ENCODE peak calls at places on chromosomes 3 and 15, in five cellular contexts. L is GM12878, N is GM12891, Y is HepG2, A is H1. F is an unnamed sample.

GRCh38 chr3:120425196-120425595 is 25.6 kb downstream of the FSTL1 start:
- DNase-seq in L (no peak), N (no peak), Y (no peak), A (no peak), F (no peak)

GRCh38 chr15:69939513-69940440 is 157.9 kb downstream of the TLE3 start:
- DNase-seq in L (no peak), N (no peak), Y (no peak), A (peak), F (no peak)

GRCh38 chr15:55224892-55225291 is 28.2 kb upstream of the RSL24D1 start:
- DNase-seq in L (peak), N (no peak), Y (no peak), A (no peak), F (no peak)

GRCh38 chr15:41806291-41807181 is 21.4 kb upstream of the JMJD7 start:
- DNase-seq in L (no peak), N (no peak), Y (peak), A (peak), F (no peak)

GRCh38 chr3:72068621-72069020 is 283.7 kb upstream of the PROK2 start:
- DNase-seq in L (no peak), N (no peak), Y (no peak), A (no peak), F (no peak)

GRCh38 chr3:115857518-115858136 is 234.3 kb downstream of the GAP43 start:
- DNase-seq in L (no peak), N (no peak), Y (no peak), A (no peak), F (no peak)

GRCh38 chr3:55974421-55974820 is 487.3 kb upstream of the WNT5A start:
- DNase-seq in L (no peak), N (no peak), Y (no peak), A (no peak), F (no peak)

GRCh38 chr3:67898916-67899315 is 244.5 kb upstream of the SUCLG2 start:
- DNase-seq in L (no peak), N (no peak), Y (no peak), A (no peak), F (no peak)

GRCh38 chr15:52496776-52497470 is 31.8 kb downstream of the MYO5A start:
- DNase-seq in L (no peak), N (no peak), Y (no peak), A (no peak), F (no peak)

GRCh38 chr15:85879334-85880163 is 84.8 kb upstream of the KLHL25 start:
- DNase-seq in L (no peak), N (no peak), Y (no peak), A (no peak), F (no peak)

GRCh38 chr3:148079370-148079769 is 618.3 kb upstream of the AGTR1 start:
- DNase-seq in L (no peak), N (no peak), Y (no peak), A (no peak), F (no peak)

GRCh38 chr3:108830991-108831390 is 8.4 kb downstream of the TRAT1 start:
- DNase-seq in L (no peak), N (no peak), Y (no peak), A (no peak), F (no peak)

GRCh38 chr3:129867506-129868124 is 25.9 kb downstream of the TMCC1 start:
- DNase-seq in L (no peak), N (no peak), Y (no peak), A (no peak), F (no peak)

GRCh38 chr3:134611516-134611915 is 39.3 kb downstream of the KY start:
- DNase-seq in L (no peak), N (no peak), Y (no peak), A (peak), F (no peak)

GRCh38 chr3:13718000-13718399 is 161.9 kb downstream of the WNT7A start:
- DNase-seq in L (no peak), N (no peak), Y (no peak), A (peak), F (no peak)

GRCh38 chr15:83092309-83092976 is 15.0 kb upstream of the TM6SF1 start:
- DNase-seq in L (no peak), N (no peak), Y (no peak), A (no peak), F (no peak)

GRCh38 chr15:32718082-32718821 is 448 bp downstream of the GREM1 start:
- DNase-seq in L (no peak), N (no peak), Y (no peak), A (no peak), F (no peak)

GRCh38 chr15:59791646-59792208 is 102.6 kb upstream of the BNIP2 start:
- DNase-seq in L (no peak), N (no peak), Y (no peak), A (no peak), F (no peak)

GRCh38 chr15:70473623-70474366 is 289.6 kb downstream of the UACA start:
- DNase-seq in L (no peak), N (no peak), Y (no peak), A (no peak), F (no peak)

GRCh38 chr3:100030346-100030745 is 84.0 kb downstream of the FILIP1L start:
- DNase-seq in L (no peak), N (no peak), Y (no peak), A (no peak), F (no peak)

GRCh38 chr15:38503497-38503896 is 49.6 kb downstream of the FAM98B start:
- DNase-seq in L (no peak), N (no peak), Y (no peak), A (no peak), F (no peak)

GRCh38 chr15:81411056-81411455 is 37.0 kb upstream of the TMC3 start:
- DNase-seq in L (no peak), N (no peak), Y (no peak), A (no peak), F (no peak)

GRCh38 chr15:74432968-74433591 is 678 bp downstream of the SEMA7A start:
- DNase-seq in L (no peak), N (no peak), Y (no peak), A (no peak), F (no peak)

GRCh38 chr3:440826-441225 is 244.3 kb downstream of the CHL1 start:
- DNase-seq in L (no peak), N (no peak), Y (no peak), A (no peak), F (no peak)

GRCh38 chr15:73024161-73024560 is 28.1 kb upstream of the NEO1 start:
- DNase-seq in L (no peak), N (no peak), Y (no peak), A (no peak), F (no peak)

GRCh38 chr3:122794779-122795673 is at the start of gene SLC49A4:
- DNase-seq in L (peak), N (peak), Y (peak), A (peak), F (peak)

GRCh38 chr3:184558726-184559125 is 2.9 kb upstream of the EPHB3 start:
- DNase-seq in L (no peak), N (no peak), Y (no peak), A (no peak), F (no peak)

GRCh38 chr3:59115355-59116136 is 65.7 kb upstream of the CFAP20DC start:
- DNase-seq in L (no peak), N (no peak), Y (no peak), A (no peak), F (no peak)

GRCh38 chr3:29903600-29903999 is 622.7 kb downstream of the RBMS3 start:
- DNase-seq in L (no peak), N (no peak), Y (no peak), A (no peak), F (no peak)

GRCh38 chr15:43775411-43775965 is 1.3 kb downstream of the ELL3 start:
- DNase-seq in L (no peak), N (no peak), Y (peak), A (peak), F (no peak)

GRCh38 chr3:73031573-73032103 is 29.8 kb upstream of the EBLN2 start:
- DNase-seq in L (no peak), N (no peak), Y (no peak), A (no peak), F (no peak)

GRCh38 chr15:45456212-45457106 is 66.1 kb downstream of the SLC30A4 start:
- DNase-seq in L (peak), N (no peak), Y (peak), A (no peak), F (no peak)
- TF ChIP-seq POLR2AphosphoS5 in L (no peak), N (no peak), Y (no peak), A (no peak), F (no peak)

DNA sequence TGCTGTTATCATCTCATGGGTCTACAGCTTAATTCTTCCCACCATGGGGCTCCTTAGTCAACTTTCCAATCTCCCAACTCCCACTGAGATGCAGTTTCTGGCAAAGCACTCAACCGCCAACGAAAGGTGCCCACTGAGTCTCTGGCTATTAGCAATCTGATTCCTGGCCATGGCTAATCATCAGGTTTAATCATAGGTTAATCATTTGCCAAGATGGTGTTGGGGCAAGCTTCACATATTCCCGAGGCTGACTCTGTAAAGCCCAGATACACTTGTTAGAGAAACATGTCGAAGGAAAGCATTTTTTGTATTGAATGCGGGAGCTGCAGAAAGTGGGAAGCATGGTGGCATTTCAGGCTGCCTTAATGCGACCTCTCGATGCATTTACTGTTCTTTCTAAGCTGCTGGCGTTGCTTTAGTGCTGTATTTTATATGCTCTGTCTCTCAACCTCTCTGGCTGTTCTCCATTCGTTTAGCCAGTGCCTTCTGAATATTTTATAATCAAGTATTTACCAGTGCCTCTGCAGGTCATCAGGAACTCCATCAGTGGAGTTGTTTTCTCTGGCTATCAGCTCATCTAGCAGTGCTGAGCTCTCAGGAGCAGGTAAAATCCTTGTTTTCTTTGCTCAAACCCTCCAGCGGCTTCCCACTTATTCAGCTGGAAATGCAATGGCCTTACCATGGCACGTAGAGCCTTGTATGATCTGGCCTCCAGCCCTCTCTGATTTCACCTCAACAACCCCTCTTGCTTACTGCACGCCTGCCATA is 67.0 kb downstream of the EDEM1 start:
- DNase-seq in L (no peak), N (no peak), Y (no peak), A (no peak), F (no peak)
- TF ChIP-seq TAF1 in L (no peak), N (no peak), Y (no peak), A (no peak), F (no peak)

DNA sequence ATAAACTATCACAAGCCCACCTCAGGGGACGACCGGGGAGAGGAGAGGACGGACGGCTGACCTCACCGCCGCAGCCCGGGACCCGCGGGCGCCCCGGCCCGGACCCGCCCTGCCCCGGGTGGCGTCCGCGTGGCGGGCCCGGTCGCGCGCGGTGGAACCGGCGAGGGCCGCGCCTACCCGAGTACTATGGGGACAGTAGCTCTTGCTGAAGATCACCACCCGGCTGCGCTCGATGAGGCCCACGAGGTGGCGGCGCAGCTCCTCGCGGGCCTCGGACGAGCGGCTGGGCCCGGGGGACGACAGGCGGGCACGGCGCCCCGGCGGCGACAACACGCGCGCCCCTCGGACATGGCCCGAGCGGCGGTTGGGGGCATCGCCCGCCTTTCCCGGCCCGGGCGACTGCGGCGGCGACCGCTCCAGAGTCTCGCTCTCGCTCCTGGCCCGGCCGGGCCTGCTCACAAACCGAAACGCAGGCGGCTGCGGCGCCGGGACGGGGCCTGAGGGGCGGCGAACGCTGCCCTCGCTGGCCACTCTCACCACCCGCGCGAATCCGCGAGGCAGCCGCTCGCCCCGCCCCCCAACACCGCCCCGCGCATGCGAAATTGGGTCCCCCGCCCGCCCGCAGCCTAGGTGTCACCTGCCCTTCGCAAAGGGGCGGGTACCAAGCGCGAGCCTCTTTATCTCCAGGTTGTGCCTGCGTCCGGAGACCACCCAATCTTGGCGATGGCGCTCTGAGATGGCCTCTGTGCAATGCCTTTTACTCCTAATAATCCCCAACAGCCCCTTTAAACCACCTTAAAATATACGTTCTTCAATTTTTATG is at the start of gene TXNRD3:
- DNase-seq in L (no peak), N (peak), Y (peak), A (peak), F (peak)
- TF ChIP-seq POLR2A in L (peak), N (no peak), Y (peak), A (no peak), F (no peak)

GRCh38 chr3:23735062-23735461 is 70.7 kb upstream of the UBE2E1 start:
- DNase-seq in L (no peak), N (no peak), Y (no peak), A (no peak), F (no peak)

GRCh38 chr3:23738946-23739345 is 66.8 kb upstream of the UBE2E1 start:
- DNase-seq in L (no peak), N (no peak), Y (no peak), A (no peak), F (no peak)

GRCh38 chr3:23734481-23734880 is 71.3 kb upstream of the UBE2E1 start:
- DNase-seq in L (no peak), N (no peak), Y (no peak), A (no peak), F (no peak)

GRCh38 chr3:23739536-23739935 is 66.2 kb upstream of the UBE2E1 start:
- DNase-seq in L (no peak), N (no peak), Y (no peak), A (no peak), F (no peak)

DNA sequence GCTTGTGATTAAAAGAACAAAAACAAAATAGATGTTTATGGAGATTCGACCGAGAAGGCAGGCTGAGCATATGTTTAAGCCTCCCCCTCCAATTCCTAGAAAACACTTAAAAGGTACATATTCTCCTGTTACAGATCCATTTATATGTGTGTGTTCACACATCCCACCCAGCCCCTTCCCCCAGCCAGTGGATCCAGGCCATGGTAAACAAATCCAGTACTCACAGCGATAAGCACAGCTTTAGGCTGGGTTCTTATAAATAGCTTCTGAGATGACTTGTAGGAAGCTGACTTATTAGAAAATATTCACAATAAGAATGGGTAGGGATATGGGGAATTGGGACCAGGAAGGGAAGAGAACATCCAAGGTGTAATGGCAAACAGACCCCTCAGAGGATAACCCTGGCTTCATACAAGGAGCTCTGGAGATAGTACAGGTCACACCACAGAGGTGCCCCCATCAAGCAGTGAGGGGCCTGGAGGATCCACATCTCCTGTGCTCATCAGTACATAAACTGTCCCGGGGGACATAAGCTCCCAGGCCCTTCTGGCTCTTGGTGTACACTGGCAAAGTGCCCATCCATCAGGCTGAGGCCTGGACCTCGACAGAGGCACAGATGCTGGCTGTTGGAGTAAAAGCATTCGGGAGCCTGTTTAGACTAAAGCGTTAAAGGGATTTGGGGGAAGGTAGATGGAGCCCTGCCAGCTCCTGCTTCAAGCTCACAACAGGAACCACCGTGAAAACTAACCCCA is 70.0 kb upstream of the UBE2E1 start:
- DNase-seq in L (no peak), N (no peak), Y (no peak), A (no peak), F (no peak)
- TF ChIP-seq POLR2AphosphoS5 in L (no peak), N (no peak), Y (no peak), A (no peak), F (no peak)

F was measured in GM12892.